ENCODE peak calls at places on chromosomes 4 and X, in five cellular contexts. W, A, B, Y and X are unnamed samples.

GRCh38 chr4:123587983-123588494 is 191.4 kb downstream of the SPRY1 start:
- DNase-seq in W (no peak), A (no peak), B (no peak), Y (peak; percentile 76), X (peak; percentile 42)

GRCh38 chr4:5459236-5459635 is 249.1 kb downstream of the EVC2 start:
- DNase-seq in W (peak; percentile 13), A (no peak), B (no peak), Y (no peak), X (no peak)

GRCh38 chr4:141388483-141388882 is 167.8 kb downstream of the ZNF330 start:
- DNase-seq in W (no peak), A (no peak), B (no peak), Y (no peak), X (no peak)

GRCh38 chr4:10084651-10085320 is 31.8 kb downstream of the WDR1 start:
- DNase-seq in W (peak; percentile 37), A (no peak), B (no peak), Y (peak; percentile 5), X (no peak)

GRCh38 chrX:22690116-22690515 is 309.6 kb upstream of the DDX53 start:
- DNase-seq in W (no peak), A (no peak), B (no peak), Y (no peak), X (no peak)

GRCh38 chrX:68995386-68995779 is 166.6 kb downstream of the EFNB1 start:
- DNase-seq in W (no peak), A (no peak), B (no peak), Y (no peak), X (no peak)

GRCh38 chr4:72429397-72429889 is 139.6 kb downstream of the ADAMTS3 start:
- DNase-seq in W (no peak), A (no peak), B (no peak), Y (no peak), X (no peak)

GRCh38 chr4:11514780-11515432 is 86.2 kb upstream of the HS3ST1 start:
- DNase-seq in W (no peak), A (no peak), B (no peak), Y (no peak), X (no peak)

GRCh38 chrX:437636-438390 is 51.1 kb upstream of the PPP2R3B start:
- DNase-seq in W (no peak), A (no peak), B (no peak), Y (no peak), X (no peak)

GRCh38 chr4:106816501-106816900 is 219.6 kb downstream of the DKK2 start:
- DNase-seq in W (no peak), A (no peak), B (no peak), Y (no peak), X (no peak)

GRCh38 chr4:164509951-164510350 is 244.0 kb upstream of the SMIM31 start:
- DNase-seq in W (no peak), A (no peak), B (no peak), Y (no peak), X (peak; percentile 30)

GRCh38 chr4:158817562-158818370 is 48.9 kb downstream of the FNIP2 start:
- DNase-seq in W (no peak), A (no peak), B (no peak), Y (no peak), X (no peak)

GRCh38 chrX:136106920-136107534 is 40.3 kb upstream of the FHL1 start:
- DNase-seq in W (no peak), A (no peak), B (no peak), Y (no peak), X (no peak)

GRCh38 chr4:186471441-186471840 is 83.9 kb downstream of the MTNR1A start:
- DNase-seq in W (no peak), A (no peak), B (no peak), Y (no peak), X (no peak)

GRCh38 chr4:16942491-16942890 is 44.0 kb upstream of the LDB2 start:
- DNase-seq in W (no peak), A (no peak), B (no peak), Y (no peak), X (no peak)

GRCh38 chr4:73770917-73771316 is 30.5 kb downstream of the CXCL8 start:
- DNase-seq in W (no peak), A (no peak), B (no peak), Y (peak; percentile 70), X (no peak)

GRCh38 chr4:121308328-121308663 is 72.5 kb downstream of the QRFPR start:
- DNase-seq in W (no peak), A (no peak), B (no peak), Y (no peak), X (no peak)

GRCh38 chrX:93985621-93986020 is 311.6 kb downstream of the FAM133A start:
- DNase-seq in W (no peak), A (no peak), B (no peak), Y (no peak), X (peak; percentile 2)

GRCh38 chrX:143081231-143081630 is 55.5 kb downstream of the SPANXN4 start:
- DNase-seq in W (no peak), A (no peak), B (no peak), Y (no peak), X (no peak)

GRCh38 chrX:65451663-65452062 is 82.9 kb downstream of the LAS1L start:
- DNase-seq in W (no peak), A (no peak), B (peak; percentile 42), Y (peak; percentile 8), X (peak; percentile 13)

GRCh38 chr4:16915956-16916355 is 17.5 kb upstream of the LDB2 start:
- DNase-seq in W (no peak), A (no peak), B (no peak), Y (no peak), X (no peak)

GRCh38 chrX:152915541-152916241 is 17.8 kb downstream of the ZNF185 start:
- DNase-seq in W (no peak), A (no peak), B (peak; percentile 62), Y (no peak), X (peak; percentile 64)

DNA sequence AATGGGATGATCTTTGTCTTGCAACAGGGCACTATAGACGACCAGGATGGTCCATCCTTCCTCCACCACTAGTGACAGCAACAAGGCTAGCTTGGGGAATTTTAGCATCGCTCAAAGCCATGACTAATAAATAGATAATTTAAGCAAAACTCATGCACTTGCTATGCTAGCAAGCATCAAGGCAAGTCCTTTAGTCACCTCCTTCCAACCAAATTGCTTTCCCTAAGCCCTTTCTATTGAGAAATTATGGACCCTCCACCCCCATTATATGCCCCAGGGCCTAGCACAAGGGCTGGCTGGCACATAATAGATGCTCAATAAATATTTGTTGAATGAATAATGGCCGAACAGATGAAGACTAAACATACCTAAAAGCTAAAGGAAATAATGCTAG is 28.6 kb downstream of the SLC16A2 start:
- DNase-seq in W (no peak), A (no peak), B (no peak), Y (no peak), X (no peak)
- H3K27ac ChIP-seq in W (no peak overlapping the region), A (no peak overlapping the region), B (no peak overlapping the region), Y (no peak overlapping the region), X (no peak overlapping the region)

GRCh38 chr4:54232151-54232688 is 3.1 kb downstream of the PDGFRA start:
- DNase-seq in W (no peak), A (no peak), B (peak; percentile 25), Y (no peak), X (no peak)

GRCh38 chr4:54229631-54230478 is 762 bp downstream of the PDGFRA start:
- DNase-seq in W (no peak), A (no peak), B (peak; percentile 61), Y (no peak), X (no peak)

GRCh38 chr4:54233128-54233696 is 4.1 kb downstream of the PDGFRA start:
- DNase-seq in W (peak; percentile 90), A (no peak), B (peak; percentile 95), Y (peak; percentile 81), X (peak; percentile 79)

GRCh38 chr4:54230479-54231418 is 1.7 kb downstream of the PDGFRA start:
- DNase-seq in W (peak; percentile 86), A (no peak), B (peak; percentile 49), Y (no peak), X (no peak)

DNA sequence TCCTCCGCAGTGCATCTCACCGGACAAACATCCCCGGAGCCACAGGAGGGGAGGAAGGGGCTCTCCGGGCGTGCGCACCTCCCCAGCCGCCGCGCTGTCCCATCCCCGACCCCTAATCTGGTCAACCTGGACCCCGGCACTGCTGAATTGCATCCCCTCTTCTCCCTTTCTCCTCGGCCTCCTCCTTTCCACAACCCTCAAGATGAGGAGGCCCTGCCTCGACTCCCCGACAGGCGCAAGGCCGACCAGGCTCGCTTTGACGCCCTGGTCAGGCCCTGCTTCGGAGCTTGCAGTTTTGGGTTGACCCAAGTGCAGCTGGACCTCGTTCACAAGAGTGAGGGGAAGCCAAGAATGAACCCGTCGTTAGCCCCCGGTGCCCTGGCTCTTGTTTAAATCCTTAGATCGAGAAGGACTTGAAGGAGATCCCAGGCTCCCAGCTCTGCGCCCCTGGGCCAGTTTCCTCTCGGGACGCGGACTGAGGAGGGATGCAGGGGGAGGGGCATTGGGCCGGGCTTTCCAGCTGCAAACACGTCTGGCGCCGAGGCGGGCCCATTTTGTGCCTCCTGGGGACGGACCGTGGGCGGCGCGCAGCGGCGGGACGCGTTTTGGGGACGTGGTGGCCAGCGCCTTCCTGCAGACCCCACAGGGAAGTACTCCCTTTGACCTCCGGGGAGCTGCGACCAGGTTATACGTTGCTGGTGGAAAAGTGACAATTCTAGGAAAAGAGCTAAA is 2.5 kb downstream of the PDGFRA start:
- DNase-seq in W (peak; percentile 90), A (no peak), B (peak; percentile 58), Y (no peak), X (no peak)
- H3K4me1 ChIP-seq in W (peaks cover 85% of the 10 kb centered on the region), A (peaks cover 58% of the 10 kb centered on the region), B (peaks cover 15% of the 10 kb centered on the region), Y (peaks cover 65% of the 10 kb centered on the region), X (no peaks in the 10 kb centered on the region)

GRCh38 chrX:43862434-43862833 is 19.8 kb downstream of the MAOB start:
- DNase-seq in W (no peak), A (no peak), B (no peak), Y (no peak), X (no peak)

GRCh38 chrX:43866423-43866822 is 15.8 kb downstream of the MAOB start:
- DNase-seq in W (no peak), A (no peak), B (no peak), Y (no peak), X (no peak)

GRCh38 chrX:43865791-43866190 is 16.5 kb downstream of the MAOB start:
- DNase-seq in W (no peak), A (no peak), B (no peak), Y (no peak), X (no peak)

GRCh38 chrX:43861750-43862149 is 20.5 kb downstream of the MAOB start:
- DNase-seq in W (no peak), A (no peak), B (no peak), Y (no peak), X (no peak)

DNA sequence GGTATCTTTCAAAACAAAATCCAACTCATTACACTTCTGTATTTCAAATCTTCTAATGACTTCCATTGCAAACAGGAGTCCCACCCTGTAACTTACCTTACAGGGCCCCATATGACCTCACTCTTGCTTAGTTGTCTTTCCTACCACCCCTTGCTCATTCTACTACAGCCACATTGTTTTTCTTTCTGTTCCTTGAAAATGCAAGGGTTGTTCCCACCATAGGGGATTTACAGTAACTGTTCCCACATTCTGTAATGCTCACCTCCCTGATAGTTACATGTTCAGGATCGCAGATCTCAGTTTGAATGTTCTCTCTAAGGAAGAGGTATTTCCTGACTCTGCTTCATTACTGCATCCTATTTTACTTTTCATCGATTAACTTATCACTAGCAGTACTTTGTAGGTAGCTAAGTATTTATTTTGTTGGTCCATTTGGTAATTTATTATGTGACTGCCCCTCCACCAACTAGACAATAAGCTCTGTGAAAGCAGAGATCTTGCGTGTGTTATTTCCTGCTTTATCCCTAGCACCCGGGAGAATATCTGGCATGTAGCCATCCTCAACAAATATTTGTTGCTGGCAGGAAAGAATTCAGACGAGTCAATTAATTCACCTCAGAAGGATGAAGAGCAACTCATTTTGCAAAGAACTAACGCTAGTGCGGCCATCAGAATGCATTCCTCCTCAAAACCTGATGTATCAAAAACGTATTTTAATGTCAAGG is 21.4 kb downstream of the MAOB start:
- DNase-seq in W (no peak), A (no peak), B (no peak), Y (no peak), X (peak; percentile 47)
- H3K27ac ChIP-seq in W (no peak overlapping the region), A (no peak overlapping the region), B (no peak overlapping the region), Y (no peak overlapping the region), X (no peak overlapping the region)

GRCh38 chr4:55186123-55186522 is 60.7 kb upstream of the KDR start:
- DNase-seq in W (no peak), A (no peak), B (no peak), Y (no peak), X (no peak)
- H3K4me1 ChIP-seq in W (peaks cover 10% of the 10 kb centered on the region), A (no peaks in the 10 kb centered on the region), B (peaks cover 34% of the 10 kb centered on the region), Y (no peaks in the 10 kb centered on the region), X (no peaks in the 10 kb centered on the region)